ENCODE peak calls at places on chromosomes 3 and 15, in four cellular contexts. U is K562, D is HEK293T, S is HepG2. F is an unnamed sample.
A peak's percentile ranks its signal among the peaks of the same experiment; 100 is the strongest.

GRCh38 chr3:142500211-142500610 is 52.4 kb upstream of the XRN1 start:
- DNase-seq in U (no peak), D (no peak), S (no peak), F (no peak)

GRCh38 chr3:187878776-187879524 is 133.7 kb upstream of the BCL6 start:
- DNase-seq in S (no peak), U (no peak), D (no peak), F (no peak)

GRCh38 chr3:39255503-39256325 is 24.1 kb downstream of the CX3CR1 start:
- DNase-seq in U (no peak), D (no peak), S (no peak), F (no peak)

GRCh38 chr3:33388374-33389100 is 51.7 kb downstream of the UBP1 start:
- DNase-seq in U (no peak), D (no peak), S (no peak), F (no peak)

GRCh38 chr3:183192650-183193300 is 30.2 kb upstream of the LAMP3 start:
- DNase-seq in U (no peak), D (no peak), S (no peak), F (no peak)

GRCh38 chr3:37243811-37244748 is 69.7 kb upstream of the LRRFIP2 start:
- DNase-seq in U (peak; percentile 88), D (peak; percentile 62), S (peak; percentile 54), F (peak; percentile 67)

GRCh38 chr15:84961114-84961452 is 20.6 kb upstream of the PDE8A start:
- DNase-seq in U (peak; percentile 88), S (no peak), D (no peak), F (no peak)

GRCh38 chr3:40229411-40229810 is 80.1 kb upstream of the EIF1B start:
- DNase-seq in S (no peak), D (no peak), U (no peak), F (no peak)

GRCh38 chr3:2944628-2945027 is 165.5 kb downstream of the IL5RA start:
- DNase-seq in S (no peak), D (no peak), U (no peak), F (no peak)

GRCh38 chr3:70849911-70850699 is 537.7 kb upstream of the MDFIC2 start:
- DNase-seq in U (no peak), S (no peak), D (no peak), F (no peak)

GRCh38 chr3:32616267-32616962 is 45.8 kb upstream of the DYNC1LI1 start:
- DNase-seq in U (no peak), S (no peak), D (no peak), F (no peak)

GRCh38 chr3:65672876-65673815 is 365.6 kb downstream of the MAGI1 start:
- DNase-seq in U (peak; percentile 85), D (peak; percentile 55), S (peak; percentile 25), F (peak; percentile 74)

GRCh38 chr3:1954632-1955031 is 144.0 kb upstream of the CNTN4 start:
- DNase-seq in S (no peak), U (no peak), D (no peak), F (no peak)

GRCh38 chr15:74621936-74622335 is 6.3 kb downstream of the CLK3 start:
- DNase-seq in D (no peak), U (no peak), S (no peak), F (peak; percentile 76)

GRCh38 chr15:90336705-90337141 is 15.4 kb upstream of the ZNF774 start:
- DNase-seq in U (no peak), S (no peak), D (no peak), F (no peak)

GRCh38 chr3:78809941-78810340 is 957.9 kb downstream of the ROBO1 start:
- DNase-seq in S (no peak), U (no peak), D (no peak), F (no peak)

GRCh38 chr3:108757404-108757982 is at the start of gene RETNLB:
- DNase-seq in D (no peak), U (no peak), S (no peak), F (no peak)

GRCh38 chr15:31207246-31207645 is 105.7 kb upstream of the TRPM1 start:
- DNase-seq in S (no peak), D (no peak), U (no peak), F (no peak)

GRCh38 chr15:25438601-25439455 is at the start of gene UBE3A:
- DNase-seq in S (peak; percentile 78), U (peak; percentile 93), D (peak; percentile 77), F (peak; percentile 87)

GRCh38 chr3:172749201-172749965 is 1.1 kb upstream of the ECT2 start:
- DNase-seq in U (no peak), D (no peak), S (peak; percentile 88), F (no peak)

GRCh38 chr3:197181751-197182150 is 116.7 kb downstream of the DLG1 start:
- DNase-seq in D (no peak), S (no peak), U (no peak), F (no peak)

GRCh38 chr15:73757571-73757970 is 4.4 kb upstream of the INSYN1 start:
- DNase-seq in D (no peak), U (no peak), S (no peak), F (no peak)

GRCh38 chr3:55879901-55880331 is 392.8 kb upstream of the WNT5A start:
- DNase-seq in U (no peak), S (no peak), D (no peak), F (no peak)

GRCh38 chr3:71681224-71681668 is 44.0 kb downstream of the EIF4E3 start:
- DNase-seq in U (peak; percentile 58), D (peak; percentile 64), S (peak; percentile 39), F (peak; percentile 66)

GRCh38 chr3:156317457-156317856 is 197.1 kb downstream of the KCNAB1 start:
- DNase-seq in D (no peak), S (peak; percentile 28), U (no peak), F (no peak)

GRCh38 chr15:89244512-89244869 is 712 bp downstream of the FANCI start:
- DNase-seq in S (peak; percentile 13), D (peak; percentile 46), U (no peak), F (no peak)

GRCh38 chr3:132444333-132444732 is 27.0 kb downstream of the DNAJC13 start:
- DNase-seq in D (no peak), S (no peak), U (no peak), F (no peak)

GRCh38 chr3:122103821-122104514 is 48.8 kb downstream of the CD86 start:
- DNase-seq in U (no peak), D (no peak), S (no peak), F (no peak)

GRCh38 chr15:39499701-39500100 is 81.2 kb upstream of the THBS1 start:
- DNase-seq in D (no peak), U (no peak), S (no peak), F (no peak)

GRCh38 chr3:163058190-163058854 is 1561.7 kb downstream of the OTOL1 start:
- DNase-seq in S (no peak), D (no peak), U (no peak), F (no peak)

GRCh38 chr3:186211101-186211500 is 102.2 kb upstream of the ETV5 start:
- DNase-seq in D (no peak), U (no peak), S (no peak), F (no peak)

GRCh38 chr3:168467085-168467714 is 371.5 kb upstream of the GOLIM4 start:
- DNase-seq in D (peak; percentile 13), S (no peak), U (no peak), F (no peak)

GRCh38 chr3:56915969-56916586 is 114.3 kb upstream of the ARHGEF3 start:
- DNase-seq in S (no peak), U (peak; percentile 11), D (no peak), F (peak; percentile 29)

GRCh38 chr15:63402498-63403253 is 21.0 kb upstream of the CA12 start:
- DNase-seq in U (peak; percentile 57), S (peak; percentile 23), D (peak; percentile 12), F (no peak)

GRCh38 chr15:57306305-57306943 is 69.9 kb upstream of the CGNL1 start:
- DNase-seq in U (peak; percentile 87), D (peak; percentile 81), S (peak; percentile 38), F (peak; percentile 98)

GRCh38 chr15:52227456-52227855 is 36.3 kb upstream of the GNB5 start:
- DNase-seq in S (peak; percentile 57), D (peak; percentile 59), U (peak; percentile 79), F (peak; percentile 76)

GRCh38 chr15:52221730-52222129 is 30.5 kb upstream of the GNB5 start:
- DNase-seq in D (no peak), U (no peak), S (no peak), F (no peak)

GRCh38 chr15:52220896-52221660 is 29.9 kb upstream of the GNB5 start:
- DNase-seq in U (no peak), S (no peak), D (no peak), F (no peak)

GRCh38 chr15:52225230-52225629 is 34.0 kb upstream of the GNB5 start:
- DNase-seq in U (no peak), D (no peak), S (no peak), F (no peak)

GRCh38 chr15:52224211-52224610 is 33.0 kb upstream of the GNB5 start:
- DNase-seq in U (no peak), D (no peak), S (no peak), F (no peak)
- TF ChIP-seq ELF4 in U (no peak), D (no peak), S (no peak), F (no peak)

GRCh38 chr15:66039117-66039860 is 170.0 kb downstream of the RAB11A start:
- DNase-seq in S (no peak), D (no peak), U (no peak), F (peak; percentile 57)
- TF ChIP-seq ELF4 in S (no peak), D (no peak), U (no peak), F (no peak)

DNA sequence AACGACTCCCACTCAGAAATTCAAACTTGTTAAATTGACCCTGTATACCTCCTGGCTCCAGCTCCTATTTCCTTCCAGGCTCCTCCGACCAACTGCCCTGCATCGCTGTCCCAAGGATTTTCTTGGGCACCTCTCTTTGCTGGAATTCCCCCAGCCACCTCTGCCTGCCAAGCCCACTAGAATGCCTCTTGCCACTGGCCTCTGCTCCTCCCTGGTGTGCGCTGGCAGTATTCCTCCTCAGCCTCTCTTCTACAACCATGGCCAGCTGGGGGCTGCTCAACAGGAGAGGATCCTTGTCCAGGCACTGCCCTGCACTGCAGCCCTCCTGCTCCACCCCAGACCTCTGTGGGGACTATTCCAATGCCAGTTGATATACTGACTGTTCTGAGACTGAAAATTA is 7.4 kb downstream of the WNT7A start:
- DNase-seq in S (no peak), U (no peak), D (no peak), F (no peak)
- TF ChIP-seq ELF4 in S (no peak), U (no peak), D (no peak), F (no peak)

DNA sequence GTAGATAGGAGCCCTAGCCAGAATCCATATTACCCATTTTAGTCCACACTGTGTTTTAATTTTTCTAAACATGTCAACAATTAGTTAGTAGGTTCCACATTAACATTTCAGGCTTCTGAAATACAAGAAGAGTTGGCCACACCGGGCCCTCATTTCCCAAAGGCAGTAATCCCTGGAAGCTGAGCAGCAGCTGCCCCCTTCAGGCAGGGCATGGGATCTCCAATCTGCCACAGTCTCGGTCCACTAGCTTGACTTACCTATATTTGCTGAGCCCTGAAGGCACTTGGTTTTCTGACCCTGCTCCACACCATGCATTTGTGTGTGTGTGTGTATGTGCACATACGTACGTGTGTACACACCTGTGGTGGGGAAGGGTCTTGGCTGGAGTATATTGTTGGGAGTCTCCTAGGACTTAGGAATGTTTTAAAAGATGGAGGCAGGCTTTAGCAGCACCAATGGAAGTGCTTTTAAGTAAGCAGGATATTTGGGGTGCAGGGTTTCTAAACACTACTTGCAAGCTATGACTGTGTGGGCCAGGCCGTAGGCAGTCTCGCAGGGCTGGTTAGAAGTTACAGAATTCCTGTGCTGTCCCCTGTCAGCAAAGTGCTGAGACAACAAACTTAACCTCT is 71.2 kb upstream of the SOX14 start:
- DNase-seq in S (peak; percentile 31), D (peak; percentile 57), U (peak; percentile 27), F (peak; percentile 80)
- TF ChIP-seq ELF4 in S (no peak), D (no peak), U (no peak), F (no peak)